ENCODE peak calls at places on chromosomes 16 and 17, in six cellular contexts. One of them, this sample, is unnamed.

GRCh38 chr16:57482845-57483545 is 3.3 kb downstream of the DOK4 start:
- DNase-seq in MM.1S: no peak
- DNase-seq in thoracic aorta: no peak
- DNase-seq in left ventricle myocardium inferior: no peak
- DNase-seq in right atrium auricular region: no peak
- DNase-seq in fibroblast of lung: no peak
- DNase-seq in this sample: no peak

GRCh38 chr16:74296120-74296464 is 522 bp upstream of the PSMD7 start:
- DNase-seq in MM.1S: no peak
- DNase-seq in thoracic aorta: no peak
- DNase-seq in left ventricle myocardium inferior: no peak
- DNase-seq in right atrium auricular region: no peak
- DNase-seq in fibroblast of lung: no peak
- DNase-seq in this sample: peak; percentile 12

GRCh38 chr17:57603541-57603940 is 141.6 kb downstream of the CCDC182 start:
- DNase-seq in MM.1S: peak; percentile 30
- DNase-seq in thoracic aorta: no peak
- DNase-seq in left ventricle myocardium inferior: no peak
- DNase-seq in right atrium auricular region: no peak
- DNase-seq in fibroblast of lung: no peak
- DNase-seq in this sample: no peak

GRCh38 chr17:57733085-57733484 is 12.0 kb downstream of the CCDC182 start:
- DNase-seq in MM.1S: no peak
- DNase-seq in thoracic aorta: no peak
- DNase-seq in left ventricle myocardium inferior: no peak
- DNase-seq in right atrium auricular region: no peak
- DNase-seq in fibroblast of lung: no peak
- DNase-seq in this sample: no peak

GRCh38 chr16:46775214-46775613 is 27.1 kb upstream of the MYLK3 start:
- DNase-seq in MM.1S: no peak
- DNase-seq in thoracic aorta: no peak
- DNase-seq in left ventricle myocardium inferior: no peak
- DNase-seq in right atrium auricular region: no peak
- DNase-seq in fibroblast of lung: peak; percentile 16
- DNase-seq in this sample: no peak

GRCh38 chr17:65278050-65278819 is 141.1 kb downstream of the RGS9 start:
- DNase-seq in MM.1S: no peak
- DNase-seq in thoracic aorta: no peak
- DNase-seq in left ventricle myocardium inferior: no peak
- DNase-seq in right atrium auricular region: peak; percentile 48
- DNase-seq in fibroblast of lung: peak; percentile 67
- DNase-seq in this sample: peak; percentile 16

GRCh38 chr17:45353047-45353446 is 36.2 kb upstream of the MAP3K14 start:
- DNase-seq in MM.1S: no peak
- DNase-seq in thoracic aorta: no peak
- DNase-seq in left ventricle myocardium inferior: no peak
- DNase-seq in right atrium auricular region: no peak
- DNase-seq in fibroblast of lung: no peak
- DNase-seq in this sample: no peak

GRCh38 chr17:72412650-72413076 is 291.8 kb downstream of the SOX9 start:
- DNase-seq in MM.1S: no peak
- DNase-seq in thoracic aorta: no peak
- DNase-seq in left ventricle myocardium inferior: peak; percentile 29
- DNase-seq in right atrium auricular region: no peak
- DNase-seq in fibroblast of lung: no peak
- DNase-seq in this sample: no peak

GRCh38 chr17:2194778-2195417 is 108.7 kb downstream of the SMG6 start:
- DNase-seq in MM.1S: no peak
- DNase-seq in thoracic aorta: no peak
- DNase-seq in left ventricle myocardium inferior: no peak
- DNase-seq in right atrium auricular region: no peak
- DNase-seq in fibroblast of lung: no peak
- DNase-seq in this sample: no peak

GRCh38 chr16:88013766-88014165 is 62.5 kb downstream of the BANP start:
- DNase-seq in MM.1S: no peak
- DNase-seq in thoracic aorta: no peak
- DNase-seq in left ventricle myocardium inferior: no peak
- DNase-seq in right atrium auricular region: no peak
- DNase-seq in fibroblast of lung: no peak
- DNase-seq in this sample: no peak

GRCh38 chr16:11502239-11502638 is 84.5 kb downstream of the LITAF start:
- DNase-seq in MM.1S: no peak
- DNase-seq in thoracic aorta: no peak
- DNase-seq in left ventricle myocardium inferior: no peak
- DNase-seq in right atrium auricular region: no peak
- DNase-seq in fibroblast of lung: no peak
- DNase-seq in this sample: no peak

GRCh38 chr16:85616608-85617311 is 3.6 kb downstream of the GSE1 start:
- DNase-seq in MM.1S: no peak
- DNase-seq in thoracic aorta: no peak
- DNase-seq in left ventricle myocardium inferior: peak; percentile 61
- DNase-seq in right atrium auricular region: no peak
- DNase-seq in fibroblast of lung: peak; percentile 23
- DNase-seq in this sample: peak; percentile 49

GRCh38 chr16:89378947-89379771 is 111.2 kb downstream of the ANKRD11 start:
- DNase-seq in MM.1S: no peak
- DNase-seq in thoracic aorta: no peak
- DNase-seq in left ventricle myocardium inferior: no peak
- DNase-seq in right atrium auricular region: no peak
- DNase-seq in fibroblast of lung: no peak
- DNase-seq in this sample: no peak

GRCh38 chr17:39462644-39463375 is 1.5 kb downstream of the CDK12 start:
- DNase-seq in MM.1S: peak; percentile 10
- DNase-seq in thoracic aorta: no peak
- DNase-seq in left ventricle myocardium inferior: no peak
- DNase-seq in right atrium auricular region: no peak
- DNase-seq in fibroblast of lung: peak; percentile 10
- DNase-seq in this sample: no peak

GRCh38 chr16:1773703-1774455 is 945 bp upstream of the MRPS34 start:
- DNase-seq in MM.1S: no peak
- DNase-seq in thoracic aorta: no peak
- DNase-seq in left ventricle myocardium inferior: no peak
- DNase-seq in right atrium auricular region: no peak
- DNase-seq in fibroblast of lung: peak; percentile 51
- DNase-seq in this sample: no peak

GRCh38 chr16:1771864-1772361 is 570 bp upstream of the NME3 start:
- DNase-seq in MM.1S: no peak
- DNase-seq in thoracic aorta: no peak
- DNase-seq in left ventricle myocardium inferior: no peak
- DNase-seq in right atrium auricular region: no peak
- DNase-seq in fibroblast of lung: no peak
- DNase-seq in this sample: no peak

GRCh38 chr16:1772908-1773702 is at the start of gene MRPS34:
- DNase-seq in MM.1S: peak; percentile 88
- DNase-seq in thoracic aorta: no peak
- DNase-seq in left ventricle myocardium inferior: peak; percentile 86
- DNase-seq in right atrium auricular region: peak; percentile 84
- DNase-seq in fibroblast of lung: peak; percentile 86
- DNase-seq in this sample: peak; percentile 79

GRCh38 chr16:1771072-1771863 is at the start of gene NME3:
- DNase-seq in MM.1S: peak; percentile 69
- DNase-seq in thoracic aorta: no peak
- DNase-seq in left ventricle myocardium inferior: peak; percentile 86
- DNase-seq in right atrium auricular region: peak; percentile 77
- DNase-seq in fibroblast of lung: peak; percentile 69
- DNase-seq in this sample: peak; percentile 85

GRCh38 chr16:1772362-1772907 is at the start of gene EME2:
- DNase-seq in MM.1S: peak; percentile 60
- DNase-seq in thoracic aorta: no peak
- DNase-seq in left ventricle myocardium inferior: no peak
- DNase-seq in right atrium auricular region: no peak
- DNase-seq in fibroblast of lung: peak; percentile 40
- DNase-seq in this sample: no peak
- TF ChIP-seq CTCF in MM.1S: no peak
- TF ChIP-seq CTCF in thoracic aorta: no peak
- TF ChIP-seq CTCF in left ventricle myocardium inferior: no peak
- TF ChIP-seq CTCF in right atrium auricular region: no peak
- TF ChIP-seq CTCF in fibroblast of lung: no peak
- TF ChIP-seq CTCF in this sample: no peak

DNA sequence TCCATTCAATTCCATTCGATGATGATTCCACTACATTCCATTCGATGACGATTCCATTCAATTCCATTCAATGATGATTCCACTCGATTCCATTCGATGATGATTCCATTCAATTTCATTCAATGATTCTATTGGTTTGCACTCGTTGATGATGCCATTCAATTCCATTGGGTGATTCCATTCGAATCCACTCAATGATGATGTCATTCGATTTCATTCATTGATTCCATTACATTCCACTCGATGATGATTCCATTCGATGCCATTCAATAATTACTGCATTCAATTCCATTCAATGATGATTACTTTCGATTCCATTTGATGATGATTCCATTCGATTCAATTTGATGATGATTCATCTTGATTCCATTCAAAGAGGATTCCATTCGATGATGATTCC is 1299.4 kb downstream of the TP53TG3F start:
- DNase-seq in MM.1S: no peak
- DNase-seq in thoracic aorta: no peak
- DNase-seq in left ventricle myocardium inferior: no peak
- DNase-seq in right atrium auricular region: no peak
- DNase-seq in fibroblast of lung: no peak
- DNase-seq in this sample: no peak
- H3K9me3 ChIP-seq in MM.1S: no peaks in the 10 kb centered on the region
- H3K9me3 ChIP-seq in thoracic aorta: peaks cover 12% of the 10 kb centered on the region
- H3K9me3 ChIP-seq in left ventricle myocardium inferior: peaks cover 100% of the 10 kb centered on the region
- H3K9me3 ChIP-seq in right atrium auricular region: peaks cover 81% of the 10 kb centered on the region
- H3K9me3 ChIP-seq in fibroblast of lung: no peaks in the 10 kb centered on the region
- H3K9me3 ChIP-seq in this sample: peaks cover 10% of the 10 kb centered on the region

GRCh38 chr16:51156836-51157235 is 5.8 kb upstream of the SALL1 start:
- DNase-seq in MM.1S: no peak
- DNase-seq in thoracic aorta: no peak
- DNase-seq in left ventricle myocardium inferior: no peak
- DNase-seq in right atrium auricular region: no peak
- DNase-seq in fibroblast of lung: peak; percentile 19
- DNase-seq in this sample: no peak
- H3K4me3 ChIP-seq in MM.1S: no peak overlapping the region
- H3K4me3 ChIP-seq in thoracic aorta: no peak overlapping the region
- H3K4me3 ChIP-seq in left ventricle myocardium inferior: no peak overlapping the region
- H3K4me3 ChIP-seq in right atrium auricular region: no peak overlapping the region
- H3K4me3 ChIP-seq in fibroblast of lung: no peak overlapping the region
- H3K4me3 ChIP-seq in this sample: no peak overlapping the region

GRCh38 chr17:6789146-6789545 is 13.1 kb downstream of the FBXO39 start:
- DNase-seq in MM.1S: no peak
- DNase-seq in thoracic aorta: no peak
- DNase-seq in left ventricle myocardium inferior: no peak
- DNase-seq in right atrium auricular region: no peak
- DNase-seq in fibroblast of lung: no peak
- DNase-seq in this sample: no peak

GRCh38 chr17:6786618-6787017 is 10.6 kb downstream of the FBXO39 start:
- DNase-seq in MM.1S: no peak
- DNase-seq in thoracic aorta: no peak
- DNase-seq in left ventricle myocardium inferior: no peak
- DNase-seq in right atrium auricular region: no peak
- DNase-seq in fibroblast of lung: peak; percentile 84
- DNase-seq in this sample: no peak

GRCh38 chr17:6782244-6782643 is 6.2 kb downstream of the FBXO39 start:
- DNase-seq in MM.1S: no peak
- DNase-seq in thoracic aorta: no peak
- DNase-seq in left ventricle myocardium inferior: no peak
- DNase-seq in right atrium auricular region: no peak
- DNase-seq in fibroblast of lung: no peak
- DNase-seq in this sample: no peak

GRCh38 chr17:6787081-6787693 is 11.2 kb downstream of the FBXO39 start:
- DNase-seq in MM.1S: no peak
- DNase-seq in thoracic aorta: no peak
- DNase-seq in left ventricle myocardium inferior: no peak
- DNase-seq in right atrium auricular region: no peak
- DNase-seq in fibroblast of lung: peak; percentile 9
- DNase-seq in this sample: no peak
- TF ChIP-seq CTCF in MM.1S: no peak
- TF ChIP-seq CTCF in thoracic aorta: no peak
- TF ChIP-seq CTCF in left ventricle myocardium inferior: no peak
- TF ChIP-seq CTCF in right atrium auricular region: no peak
- TF ChIP-seq CTCF in fibroblast of lung: no peak
- TF ChIP-seq CTCF in this sample: no peak

GRCh38 chr16:35425270-35425669 is 1965.9 kb downstream of the TP53TG3F start:
- DNase-seq in MM.1S: no peak
- DNase-seq in thoracic aorta: no peak
- DNase-seq in left ventricle myocardium inferior: no peak
- DNase-seq in right atrium auricular region: no peak
- DNase-seq in fibroblast of lung: no peak
- DNase-seq in this sample: no peak
- H3K9me3 ChIP-seq in MM.1S: no peaks in the 10 kb centered on the region
- H3K9me3 ChIP-seq in thoracic aorta: no peaks in the 10 kb centered on the region
- H3K9me3 ChIP-seq in left ventricle myocardium inferior: peaks cover 5% of the 10 kb centered on the region
- H3K9me3 ChIP-seq in right atrium auricular region: no peaks in the 10 kb centered on the region
- H3K9me3 ChIP-seq in fibroblast of lung: no peaks in the 10 kb centered on the region
- H3K9me3 ChIP-seq in this sample: no peaks in the 10 kb centered on the region

This sample was measured in heart right ventricle.